ENCODE peak calls at places on chromosomes 6 and 20, in six cellular contexts. V is AG10803, H is pancreas, G is IMR-90, A is fibroblast of the aortic adventitia, S is adipocyte. Q is an unnamed sample.

GRCh38 chr6:135334169-135334568 is 153.1 kb downstream of the MYB start:
- DNase-seq in H (no peak), G (peak), V (peak), A (peak), S (no peak), Q (no peak)

GRCh38 chr6:112939543-112939942 is 592.4 kb downstream of the RFPL4B start:
- DNase-seq in S (no peak), A (peak), G (no peak), H (no peak), V (no peak), Q (no peak)

GRCh38 chr6:143068001-143068400 is 7.3 kb downstream of the AIG1 start:
- DNase-seq in S (no peak), V (peak), G (no peak), A (peak), H (no peak), Q (no peak)

GRCh38 chr20:381581-382290 is 1.2 kb downstream of the TRIB3 start:
- DNase-seq in V (peak), H (peak), S (peak), A (peak), G (peak), Q (peak)

GRCh38 chr20:56368351-56369134 is 9.8 kb downstream of the FAM210B start:
- DNase-seq in H (no peak), A (no peak), G (no peak), V (no peak), S (no peak), Q (no peak)

GRCh38 chr6:89048286-89048923 is 32.1 kb upstream of the PNRC1 start:
- DNase-seq in S (no peak), G (no peak), H (no peak), V (no peak), A (peak), Q (no peak)

GRCh38 chr6:125584468-125584939 is 164.9 kb upstream of the HEY2 start:
- DNase-seq in A (no peak), V (no peak), S (peak), H (no peak), G (peak), Q (peak)

GRCh38 chr6:46815130-46815529 is 21.9 kb downstream of the MEP1A start:
- DNase-seq in H (no peak), G (no peak), A (no peak), S (no peak), V (no peak), Q (no peak)

GRCh38 chr20:4645621-4646020 is 76.1 kb upstream of the PRND start:
- DNase-seq in G (no peak), S (no peak), A (no peak), V (no peak), H (no peak), Q (no peak)

GRCh38 chr6:6131492-6132109 is 124.9 kb upstream of the NRN1 start:
- DNase-seq in S (peak), V (peak), A (no peak), H (no peak), G (no peak), Q (peak)

GRCh38 chr6:22877946-22878705 is 308.8 kb downstream of the HDGFL1 start:
- DNase-seq in A (peak), V (peak), S (peak), H (no peak), G (peak), Q (peak)

GRCh38 chr20:63260521-63260920 is 6.3 kb upstream of the NKAIN4 start:
- DNase-seq in G (no peak), H (no peak), S (no peak), A (no peak), V (no peak), Q (no peak)

GRCh38 chr20:10784337-10785183 is 110.8 kb upstream of the JAG1 start:
- DNase-seq in V (no peak), S (no peak), A (no peak), H (peak), G (no peak), Q (no peak)

GRCh38 chr6:136235233-136235564 is 14.9 kb downstream of the MTFR2 start:
- DNase-seq in H (no peak), A (no peak), G (peak), V (no peak), S (no peak), Q (no peak)

GRCh38 chr20:35547319-35547718 is 5.4 kb downstream of the ERGIC3 start:
- DNase-seq in A (no peak), H (no peak), S (no peak), G (no peak), V (no peak), Q (no peak)

GRCh38 chr20:58173091-58173490 is 55.4 kb downstream of the ANKRD60 start:
- DNase-seq in V (no peak), S (no peak), H (no peak), G (no peak), A (no peak), Q (peak)

GRCh38 chr6:131733376-131734016 is 22.7 kb upstream of the CTAGE9 start:
- DNase-seq in G (peak), S (peak), H (no peak), A (peak), V (peak), Q (peak)

GRCh38 chr20:47063407-47063806 is 168.8 kb downstream of the EYA2 start:
- DNase-seq in H (no peak), G (no peak), S (no peak), V (no peak), A (no peak), Q (no peak)

GRCh38 chr6:131122516-131122915 is 12.8 kb upstream of the AKAP7 start:
- DNase-seq in V (no peak), H (no peak), G (no peak), S (no peak), A (no peak), Q (no peak)

GRCh38 chr6:91081452-91082067 is 494.7 kb upstream of the MAP3K7 start:
- DNase-seq in S (peak), A (peak), V (peak), H (no peak), G (peak), Q (peak)

GRCh38 chr6:45438849-45439406 is 61.2 kb upstream of the SUPT3H start:
- DNase-seq in V (peak), S (peak), A (peak), H (no peak), G (peak), Q (no peak)

GRCh38 chr6:80182291-80182690 is 75.8 kb downstream of the BCKDHB start:
- DNase-seq in S (peak), A (peak), G (peak), V (peak), H (no peak), Q (no peak)

GRCh38 chr20:53773792-53774371 is 180.2 kb upstream of the ZNF217 start:
- DNase-seq in G (peak), A (peak), S (peak), V (peak), H (no peak), Q (peak)

GRCh38 chr20:45415822-45416637 is at the start of gene PIGT:
- DNase-seq in A (peak), G (peak), S (peak), H (peak), V (peak), Q (peak)

GRCh38 chr20:17835941-17836861 is 132.4 kb downstream of the SNX5 start:
- DNase-seq in A (peak), V (peak), S (peak), G (peak), H (peak), Q (no peak)

GRCh38 chr6:5637714-5638113 is 369.0 kb downstream of the NRN1 start:
- DNase-seq in S (no peak), V (no peak), H (no peak), G (no peak), A (no peak), Q (no peak)

GRCh38 chr6:70221025-70221714 is 81.7 kb downstream of the COL9A1 start:
- DNase-seq in V (peak), A (peak), G (peak), H (no peak), S (peak), Q (peak)

GRCh38 chr6:108526739-108527174 is 34.0 kb upstream of the FOXO3 start:
- DNase-seq in V (peak), S (peak), A (peak), H (no peak), G (peak), Q (no peak)

GRCh38 chr20:58038123-58038654 is 190.3 kb downstream of the ANKRD60 start:
- DNase-seq in A (no peak), H (no peak), S (no peak), V (no peak), G (no peak), Q (no peak)

GRCh38 chr6:34233867-34234266 is 2.8 kb upstream of the HMGA1 start:
- DNase-seq in S (no peak), V (no peak), A (no peak), G (no peak), H (no peak), Q (no peak)

GRCh38 chr6:34235605-34236422 is 859 bp upstream of the HMGA1 start:
- DNase-seq in G (peak), A (peak), S (peak), H (peak), V (peak), Q (peak)

GRCh38 chr6:34232901-34233300 is 3.8 kb upstream of the HMGA1 start:
- DNase-seq in G (peak), S (peak), H (no peak), A (peak), V (peak), Q (peak)

GRCh38 chr6:34236423-34237315 is at the start of gene HMGA1:
- DNase-seq in S (peak), A (peak), G (peak), V (peak), H (peak), Q (peak)

GRCh38 chr6:34234667-34235604 is 1.7 kb upstream of the HMGA1 start:
- DNase-seq in A (no peak), G (no peak), V (no peak), H (no peak), S (no peak), Q (no peak)
- H3K4me3 ChIP-seq in A (no peak), G (no peak), V (no peak), H (no peak), S (no peak), Q (no peak)

DNA sequence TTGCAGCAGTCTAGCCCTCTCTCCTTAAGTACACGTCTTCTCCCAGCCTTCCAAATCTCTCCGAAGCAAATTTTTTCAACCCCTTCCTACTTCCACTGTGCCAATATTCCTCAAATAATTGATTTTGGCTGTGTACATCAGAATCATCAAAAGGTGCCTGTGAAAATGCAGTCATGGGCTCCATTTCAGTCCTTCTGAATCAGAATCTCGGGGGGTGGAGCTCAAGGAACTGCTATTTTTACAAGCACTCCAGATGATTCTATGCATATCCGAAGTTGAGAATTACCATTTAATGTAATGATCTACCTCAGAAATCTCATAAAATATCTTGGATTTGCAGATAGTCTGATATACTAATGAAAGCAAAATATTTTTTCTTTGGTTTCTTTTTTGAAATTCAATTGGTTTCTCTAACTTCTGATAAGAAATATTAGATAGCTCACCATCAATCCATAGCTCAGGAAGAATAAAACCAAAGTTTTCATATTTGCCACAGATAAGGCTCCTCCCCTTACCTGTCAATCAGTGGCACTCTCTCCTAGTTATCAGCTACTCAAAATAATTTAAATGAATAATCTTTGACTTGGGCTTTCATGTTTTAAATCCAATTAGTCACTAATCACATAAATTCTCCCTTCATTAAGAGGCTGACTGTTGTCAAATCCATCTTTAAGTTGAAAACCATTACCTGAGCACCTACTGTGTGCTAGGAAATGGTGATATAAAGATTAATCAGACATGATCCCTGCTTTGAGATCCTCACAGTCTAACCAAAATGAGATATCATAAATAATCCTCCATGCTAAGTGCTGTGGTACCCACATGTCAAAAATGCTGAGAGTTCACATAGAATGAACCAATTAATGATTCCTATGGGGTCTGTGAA is 36.4 kb upstream of the STXBP5 start:
- DNase-seq in A (peak), S (no peak), G (no peak), H (no peak), V (no peak), Q (peak)
- H3K4me3 ChIP-seq in A (no peak), S (peak), G (no peak), H (no peak), V (no peak), Q (peak)

GRCh38 chr6:1611322-1611571 is 1.5 kb downstream of the FOXC1 start:
- DNase-seq in H (no peak), A (peak), V (peak), G (peak), S (peak), Q (peak)
- H3K4me3 ChIP-seq in H (peak), A (peak), V (peak), G (peak), S (peak), Q (peak)

GRCh38 chr6:133854633-133855598 is 34.0 kb upstream of the TCF21 start:
- DNase-seq in A (no peak), H (no peak), V (no peak), G (no peak), S (peak), Q (peak)
- H3K4me3 ChIP-seq in A (no peak), H (no peak), V (peak), G (peak), S (peak), Q (peak)

GRCh38 chr20:6700563-6701328 is 66.7 kb upstream of the BMP2 start:
- DNase-seq in A (no peak), V (no peak), G (no peak), S (no peak), H (no peak), Q (no peak)
- H3K4me3 ChIP-seq in A (no peak), V (no peak), G (no peak), S (no peak), H (no peak), Q (no peak)